ENCODE peak calls at places on chromosomes 2 and 18, in four cellular contexts. I is K562, E is HL-60, T is GM12878. B is an unnamed sample.

GRCh38 chr18:58135806-58136331 is 91.8 kb downstream of the NEDD4L start:
- DNase-seq in I (peak), E (peak), T (peak), B (peak)

GRCh38 chr2:144382848-144383247 is 137.1 kb downstream of the ZEB2 start:
- DNase-seq in I (no peak), E (peak), T (peak), B (no peak)

GRCh38 chr2:216559625-216560156 is 61.0 kb downstream of the RPL37A start:
- DNase-seq in I (no peak), E (no peak), T (no peak), B (no peak)

GRCh38 chr2:11305958-11306357 is 38.5 kb downstream of the ROCK2 start:
- DNase-seq in I (no peak), E (no peak), T (no peak), B (no peak)

GRCh38 chr2:120526047-120526562 is 180.2 kb downstream of the INHBB start:
- DNase-seq in I (no peak), E (no peak), T (no peak), B (no peak)

GRCh38 chr2:64832926-64833325 is 156.3 kb upstream of the SLC1A4 start:
- DNase-seq in I (no peak), E (no peak), T (no peak), B (no peak)

GRCh38 chr2:7467782-7468447 is 550.7 kb downstream of the RNF144A start:
- DNase-seq in I (no peak), E (no peak), T (no peak), B (no peak)

GRCh38 chr18:12686100-12686499 is 16.4 kb downstream of the CEP76 start:
- DNase-seq in I (no peak), E (no peak), T (no peak), B (no peak)

DNA sequence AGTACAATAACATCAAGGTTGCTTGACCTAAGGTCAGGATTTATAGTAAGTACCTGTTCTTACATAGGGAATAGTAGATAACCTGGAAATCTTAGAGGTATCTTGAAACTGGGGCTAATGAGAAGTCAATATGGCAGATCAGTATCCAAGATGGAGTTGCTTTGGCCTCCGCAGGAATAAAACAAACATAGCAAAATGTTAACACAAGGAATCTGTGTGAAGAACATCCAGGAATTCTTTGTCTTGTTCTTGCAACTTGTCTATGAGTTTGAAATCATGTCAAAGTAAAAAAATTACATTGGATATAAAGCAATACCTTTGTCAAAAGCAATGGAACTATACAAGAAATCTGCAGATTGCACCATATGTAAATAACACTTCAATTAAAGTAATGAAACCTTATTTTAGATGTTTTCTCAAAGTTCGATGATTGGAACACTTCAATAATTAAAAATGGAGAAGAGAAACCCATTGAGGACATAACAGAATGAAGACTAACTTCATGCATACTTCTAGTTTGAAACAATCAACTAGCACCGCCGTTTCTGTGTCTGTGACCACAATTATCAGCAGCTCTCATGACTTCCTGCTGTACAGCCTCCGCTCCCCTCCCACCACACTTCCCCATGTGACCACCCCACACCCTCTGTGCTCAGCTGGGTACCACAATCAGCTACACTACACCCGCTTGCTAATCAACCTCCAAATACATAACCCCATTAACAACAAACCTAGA is 27.6 kb downstream of the C2orf76 start:
- DNase-seq in I (peak), E (peak), T (peak), B (peak)
- TF ChIP-seq SPI1 in I (peak), E (peak), T (peak), B (peak)

GRCh38 chr18:525066-525797 is 24.7 kb upstream of the COLEC12 start:
- DNase-seq in I (peak), E (no peak), T (no peak), B (no peak)
- TF ChIP-seq POLR2AphosphoS5 in I (no peak), E (no peak), T (no peak), B (no peak)

GRCh38 chr2:76688732-76689131 is 833.4 kb downstream of the LRRTM4 start:
- DNase-seq in I (no peak), E (no peak), T (no peak), B (no peak)
- TF ChIP-seq SPI1 in I (no peak), E (no peak), T (no peak), B (no peak)

DNA sequence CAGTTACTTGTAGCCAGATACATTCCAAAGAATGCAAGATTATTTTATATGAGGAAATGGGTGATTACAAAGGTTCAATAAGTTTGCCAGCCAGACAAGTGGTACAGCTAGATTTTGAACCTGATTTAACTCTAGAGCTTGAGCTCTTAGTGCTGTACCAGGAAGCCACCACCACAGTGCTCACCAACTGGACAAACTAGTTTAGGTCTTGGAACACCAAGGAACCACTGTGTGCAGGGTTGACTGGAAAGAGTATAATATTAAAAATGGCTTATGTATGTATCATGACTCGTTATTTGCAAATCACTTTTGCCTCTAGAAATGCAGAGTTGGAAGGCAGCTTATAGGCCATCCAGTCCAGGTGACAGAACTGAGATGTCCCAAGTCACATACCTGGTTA is 177.2 kb downstream of the TXNL1 start:
- DNase-seq in I (no peak), E (no peak), T (no peak), B (no peak)
- TF ChIP-seq POLR2AphosphoS5 in I (no peak), E (no peak), T (no peak), B (no peak)

GRCh38 chr18:10660485-10660884 is 134.7 kb downstream of the NAPG start:
- DNase-seq in I (no peak), E (no peak), T (peak), B (no peak)
- TF ChIP-seq SPI1 in I (no peak), E (no peak), T (no peak), B (no peak)

DNA sequence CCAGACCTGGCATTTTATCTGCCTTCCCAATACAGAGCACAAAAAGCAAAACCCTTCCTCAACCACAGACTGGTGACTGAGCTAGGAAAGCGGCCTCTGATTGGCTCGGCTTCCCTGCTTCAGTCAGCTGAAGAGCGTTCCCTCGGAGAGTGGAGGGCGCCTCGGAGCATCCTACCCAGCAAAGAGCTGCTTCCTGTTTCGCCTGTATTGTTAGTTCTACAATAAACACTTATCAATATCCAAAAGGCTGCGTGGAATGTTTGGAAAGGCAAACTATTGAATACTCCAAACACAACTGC is 125.0 kb downstream of the CACNB4 start:
- DNase-seq in I (no peak), E (no peak), T (no peak), B (no peak)
- TF ChIP-seq POLR2AphosphoS5 in I (no peak), E (no peak), T (no peak), B (no peak)

DNA sequence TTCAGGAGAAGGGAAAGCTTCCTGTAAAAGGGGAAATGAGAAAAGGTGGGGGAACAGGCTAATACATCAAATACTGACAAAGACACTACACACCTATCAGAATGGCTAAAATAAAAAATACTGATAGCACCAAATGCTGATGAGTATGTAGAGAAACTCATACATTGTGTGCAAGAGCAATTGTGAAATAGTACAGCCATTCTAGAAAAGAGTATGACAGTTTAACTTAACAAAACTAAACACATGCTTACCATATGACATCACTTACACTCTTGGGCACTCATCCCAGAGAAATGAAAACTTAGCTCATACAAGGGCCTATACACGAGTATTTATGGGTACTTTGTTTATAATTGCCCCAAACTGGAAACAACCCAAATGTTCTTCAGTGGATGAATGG is 53.4 kb downstream of the ZNF638 start:
- DNase-seq in I (no peak), E (no peak), T (no peak), B (no peak)
- TF ChIP-seq SPI1 in I (no peak), E (no peak), T (peak), B (peak)

B was measured in GM12891.